ENCODE peak calls at places on chromosome 6, in four cellular contexts. S is uterus, M is psoas muscle, I is breast epithelium. K is an unnamed sample. For H3K4me1 and H3K27me3, the result is how much of the 10 kb centered on the place peaks cover.

GRCh38 chr6:18845891-18846290 is 458.7 kb downstream of the RNF144B start:
- DNase-seq in S (no peak), M (no peak), I (peak), K (no peak)

GRCh38 chr6:111080713-111081112 is 6.6 kb upstream of the SLC16A10 start:
- DNase-seq in S (no peak), M (no peak), I (no peak), K (no peak)

GRCh38 chr6:33206864-33207568 is 1.3 kb upstream of the RING1 start:
- DNase-seq in S (no peak), M (no peak), I (no peak), K (no peak)

GRCh38 chr6:168942646-168943045 is 311.0 kb downstream of the THBS2 start:
- DNase-seq in S (no peak), M (no peak), I (no peak), K (no peak)

GRCh38 chr6:89022747-89023289 is 57.7 kb upstream of the PNRC1 start:
- DNase-seq in S (no peak), M (no peak), I (no peak), K (no peak)

GRCh38 chr6:49892280-49892679 is 25.9 kb upstream of the CRISP1 start:
- DNase-seq in S (no peak), M (no peak), I (no peak), K (no peak)

GRCh38 chr6:19713411-19713810 is 123.8 kb upstream of the ID4 start:
- DNase-seq in S (no peak), M (no peak), I (no peak), K (no peak)

GRCh38 chr6:293185-294174 is 1.2 kb downstream of the DUSP22 start:
- DNase-seq in S (peak), M (peak), I (no peak), K (peak)

GRCh38 chr6:24923885-24924401 is 11.8 kb downstream of the RIPOR2 start:
- DNase-seq in S (no peak), M (no peak), I (no peak), K (no peak)

GRCh38 chr6:142926494-142927273 is 18.3 kb downstream of the HIVEP2 start:
- DNase-seq in S (peak), M (peak), I (peak), K (peak)

GRCh38 chr6:17098538-17098937 is 3.3 kb upstream of the STMND1 start:
- DNase-seq in S (no peak), M (no peak), I (no peak), K (no peak)

GRCh38 chr6:160365117-160365516 is 16.9 kb downstream of the SLC22A3 start:
- DNase-seq in S (no peak), M (no peak), I (no peak), K (no peak)

GRCh38 chr6:26536571-26537159 is 1.5 kb upstream of the HMGN4 start:
- DNase-seq in S (peak), M (no peak), I (no peak), K (no peak)

GRCh38 chr6:34510299-34510698 is 44.4 kb downstream of the PACSIN1 start:
- DNase-seq in S (no peak), M (no peak), I (no peak), K (no peak)

GRCh38 chr6:159821726-159822125 is 21.6 kb downstream of the PNLDC1 start:
- DNase-seq in S (no peak), M (no peak), I (no peak), K (no peak)

GRCh38 chr6:38218235-38218634 is 398.7 kb downstream of the ZFAND3 start:
- DNase-seq in S (no peak), M (no peak), I (no peak), K (no peak)

GRCh38 chr6:132404330-132404729 is 3.1 kb upstream of the MOXD1 start:
- DNase-seq in S (no peak), M (no peak), I (no peak), K (no peak)

GRCh38 chr6:132401941-132402275 is 633 bp upstream of the MOXD1 start:
- DNase-seq in S (no peak), M (no peak), I (no peak), K (no peak)

GRCh38 chr6:132399376-132400074 is 1.8 kb downstream of the MOXD1 start:
- DNase-seq in S (no peak), M (no peak), I (no peak), K (no peak)

GRCh38 chr6:132401120-132401940 is at the start of gene MOXD1:
- DNase-seq in S (peak), M (peak), I (no peak), K (no peak)

DNA sequence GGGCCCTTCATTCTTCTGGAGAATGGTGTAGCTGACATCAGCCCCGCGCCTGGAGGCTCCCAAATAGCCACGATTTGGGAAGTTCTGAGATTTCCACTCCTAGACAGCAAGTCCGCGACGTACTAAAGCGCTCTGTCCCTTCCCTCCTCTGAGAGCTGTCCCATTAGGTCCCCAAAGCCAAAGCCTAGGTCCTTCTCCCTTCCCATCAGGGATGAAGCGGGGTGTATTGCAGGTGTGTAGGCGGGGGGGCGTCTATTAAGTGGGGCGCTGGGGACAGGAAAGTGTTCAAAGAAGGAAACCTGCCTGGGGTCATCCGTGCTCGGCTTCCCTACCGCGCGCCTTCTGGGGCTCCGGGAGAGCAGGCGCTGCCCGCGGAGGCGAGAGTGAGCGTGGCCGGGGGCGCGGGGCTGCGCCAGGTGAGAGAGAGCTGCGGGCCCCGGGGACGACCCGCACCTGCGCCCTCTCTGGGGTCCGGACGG is 595 bp downstream of the MOXD1 start:
- DNase-seq in S (peak), M (no peak), I (no peak), K (no peak)
- H3K4me1 ChIP-seq in S (under half), M (under half), I (under half), K (under half)

DNA sequence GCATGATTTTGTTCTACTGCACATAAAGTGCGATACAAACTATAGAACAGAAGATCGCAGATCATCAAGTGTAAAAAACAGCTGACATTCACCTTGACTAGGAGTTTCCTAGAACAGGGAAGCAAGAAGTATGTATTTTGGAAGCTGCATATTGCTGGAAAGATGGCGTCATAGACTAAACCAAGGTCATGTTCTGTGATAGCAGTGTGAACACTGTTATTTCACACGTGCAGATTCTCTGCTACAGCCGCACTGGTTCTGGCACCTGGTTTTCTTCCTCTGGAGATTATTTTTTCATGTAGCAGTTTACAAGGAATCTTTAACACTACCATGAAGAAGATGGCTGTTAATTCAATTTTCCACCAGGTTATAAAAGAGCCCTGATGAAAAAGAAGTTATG is 681.2 kb downstream of the PRKN start:
- DNase-seq in S (no peak), M (no peak), I (no peak), K (no peak)
- H3K27me3 ChIP-seq in S (under half), M (under half), I (under half), K (under half)

GRCh38 chr6:52553158-52553557 is 23.7 kb downstream of the TRAM2 start:
- DNase-seq in S (no peak), M (no peak), I (no peak), K (no peak)

GRCh38 chr6:52552278-52552643 is 24.6 kb downstream of the TRAM2 start:
- DNase-seq in S (no peak), M (no peak), I (no peak), K (no peak)

GRCh38 chr6:52553719-52554118 is 23.1 kb downstream of the TRAM2 start:
- DNase-seq in S (no peak), M (no peak), I (no peak), K (peak)

GRCh38 chr6:52550014-52550575 is 26.8 kb downstream of the TRAM2 start:
- DNase-seq in S (no peak), M (no peak), I (no peak), K (no peak)

GRCh38 chr6:52551483-52552277 is 25.2 kb downstream of the TRAM2 start:
- DNase-seq in S (peak), M (peak), I (peak), K (peak)
- TF ChIP-seq CTCF in S (no peak), M (no peak), I (no peak), K (no peak)

DNA sequence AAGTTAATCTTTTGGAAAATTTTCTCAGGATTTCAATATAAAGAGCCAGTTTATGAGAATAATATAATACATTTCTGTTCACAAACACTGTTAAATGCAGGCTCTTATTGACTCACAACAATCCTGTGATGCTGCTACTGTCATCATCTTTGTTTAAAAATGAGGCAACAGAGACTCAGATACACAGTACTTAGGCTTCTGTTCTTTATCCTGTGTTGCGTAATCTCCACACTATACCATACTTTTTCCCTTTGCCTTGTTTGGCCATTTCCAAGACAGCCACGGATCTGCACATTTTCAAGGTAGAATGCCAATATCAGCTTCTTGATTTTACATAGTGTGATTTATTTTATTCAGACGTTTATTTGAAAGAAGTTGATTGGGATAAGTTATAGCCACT is 699.0 kb upstream of the CITED2 start:
- DNase-seq in S (no peak), M (no peak), I (no peak), K (no peak)
- H3K4me1 ChIP-seq in S (under half), M (under half), I (under half), K (under half)

DNA sequence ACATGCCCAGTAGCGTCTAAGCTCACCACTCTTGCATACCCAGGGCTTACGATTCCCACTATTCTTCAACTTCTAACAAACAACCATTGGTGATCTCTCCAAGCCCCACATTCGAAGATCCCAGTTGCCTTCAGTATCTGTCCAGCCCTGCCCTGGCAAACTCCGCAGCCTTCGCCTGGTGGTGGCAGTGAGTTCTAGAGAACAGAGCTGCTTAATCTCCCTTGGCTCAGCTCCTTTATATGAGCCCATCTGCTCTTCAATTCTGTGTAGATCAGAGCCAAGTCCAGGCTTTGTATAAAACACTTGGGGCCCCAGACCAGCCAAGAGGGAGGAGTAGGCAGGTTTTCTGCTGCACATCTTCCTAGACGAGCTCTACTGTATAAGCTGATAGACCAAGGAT is 193.3 kb downstream of the PHACTR1 start:
- DNase-seq in S (no peak), M (no peak), I (no peak), K (no peak)
- H3K27me3 ChIP-seq in S (under half), M (under half), I (under half), K (under half)

GRCh38 chr6:23752414-23752813 is 373.6 kb upstream of the NRSN1 start:
- DNase-seq in S (no peak), M (no peak), I (no peak), K (no peak)

GRCh38 chr6:23754197-23754596 is 371.8 kb upstream of the NRSN1 start:
- DNase-seq in S (no peak), M (no peak), I (no peak), K (no peak)
- TF ChIP-seq CTCF in S (no peak), M (no peak), I (peak), K (no peak)